ENCODE peak calls at places on chromosomes 3 and 15, in five cellular contexts. P is NCI-H345, O is HEK293T, R is left ventricle myocardium inferior, Y is Panc1. U is an unnamed sample.

GRCh38 chr15:31554261-31554660 is 227.6 kb downstream of the KLF13 start:
- DNase-seq in P (no peak), O (no peak), R (peak), Y (no peak), U (no peak)

GRCh38 chr15:67715166-67715565 is 110.1 kb upstream of the SKOR1 start:
- DNase-seq in P (peak), O (peak), R (no peak), Y (no peak), U (no peak)

GRCh38 chr3:70065666-70066253 is 66.2 kb downstream of the SAMMSON start:
- DNase-seq in P (no peak), O (peak), R (no peak), Y (no peak), U (no peak)

GRCh38 chr3:186283651-186284445 is 78.2 kb downstream of the DGKG start:
- DNase-seq in P (no peak), O (no peak), R (no peak), Y (no peak), U (no peak)

GRCh38 chr3:10596746-10597448 is 91.5 kb upstream of the ATP2B2 start:
- DNase-seq in P (no peak), O (no peak), R (no peak), Y (no peak), U (no peak)

GRCh38 chr15:90231028-90232017 is 2.4 kb downstream of the CIB1 start:
- DNase-seq in P (no peak), O (no peak), R (no peak), Y (no peak), U (peak)

GRCh38 chr3:135125171-135125801 is 330.2 kb downstream of the EPHB1 start:
- DNase-seq in P (no peak), O (peak), R (no peak), Y (no peak), U (no peak)

GRCh38 chr3:133717424-133717823 is 28.8 kb upstream of the TF start:
- DNase-seq in P (peak), O (no peak), R (no peak), Y (no peak), U (no peak)

GRCh38 chr15:94443156-94443555 is 211.8 kb downstream of the MCTP2 start:
- DNase-seq in P (no peak), O (no peak), R (no peak), Y (no peak), U (no peak)

GRCh38 chr3:151483488-151483887 is 22.6 kb upstream of the IGSF10 start:
- DNase-seq in P (no peak), O (no peak), R (no peak), Y (no peak), U (no peak)

GRCh38 chr3:156409694-156410093 is 145.2 kb downstream of the SSR3 start:
- DNase-seq in P (no peak), O (no peak), R (no peak), Y (no peak), U (no peak)

GRCh38 chr15:52199271-52199670 is 8.1 kb upstream of the GNB5 start:
- DNase-seq in P (no peak), O (no peak), R (no peak), Y (no peak), U (no peak)